ENCODE peak calls at places on chromosomes 16 and 17, in ten cellular contexts. F, I, X, V, A, E, U, W, M and L are unnamed samples.

GRCh38 chr16:27347930-27348685 is 34.3 kb downstream of the IL4R start:
- DNase-seq in F (no peak), I (no peak), X (no peak), V (no peak), A (no peak), E (no peak), U (no peak), W (no peak), M (no peak), L (peak; percentile 67)

GRCh38 chr17:32755045-32755805 is 121.7 kb downstream of the MYO1D start:
- DNase-seq in F (peak; percentile 83), I (no peak), X (peak; percentile 25), V (peak; percentile 80), A (peak; percentile 45), E (no peak), U (peak; percentile 18), W (peak; percentile 63), M (peak; percentile 90), L (no peak)

GRCh38 chr17:4586043-4586442 is 1.7 kb downstream of the SMTNL2 start:
- DNase-seq in F (no peak), I (no peak), X (no peak), V (no peak), A (no peak), E (no peak), U (no peak), W (no peak), M (no peak), L (no peak)

GRCh38 chr17:75509528-75510258 is 5.6 kb downstream of the CASKIN2 start:
- DNase-seq in F (no peak), I (no peak), X (no peak), V (no peak), A (no peak), E (no peak), U (no peak), W (no peak), M (no peak), L (no peak)

GRCh38 chr17:31449746-31450145 is 58.3 kb downstream of the RAB11FIP4 start:
- DNase-seq in F (no peak), I (no peak), X (no peak), V (no peak), A (no peak), E (no peak), U (no peak), W (no peak), M (no peak), L (no peak)

GRCh38 chr16:89796104-89796503 is 20.3 kb downstream of the FANCA start:
- DNase-seq in F (no peak), I (no peak), X (no peak), V (no peak), A (no peak), E (no peak), U (no peak), W (no peak), M (no peak), L (no peak)

GRCh38 chr17:290121-290521 is 62.5 kb downstream of the RPH3AL start:
- DNase-seq in F (no peak), I (no peak), X (no peak), V (no peak), A (no peak), E (no peak), U (no peak), W (no peak), M (no peak), L (peak; percentile 34)

GRCh38 chr17:50265690-50266306 is 8.5 kb upstream of the TMEM92 start:
- DNase-seq in F (no peak), I (no peak), X (peak; percentile 57), V (no peak), A (peak; percentile 11), E (no peak), U (no peak), W (no peak), M (no peak), L (no peak)

GRCh38 chr17:16980813-16981731 is 9.2 kb upstream of the TNFRSF13B start:
- DNase-seq in F (no peak), I (peak; percentile 82), X (peak; percentile 21), V (no peak), A (no peak), E (no peak), U (no peak), W (no peak), M (no peak), L (no peak)

GRCh38 chr16:66911801-66912200 is 6.9 kb downstream of the CDH16 start:
- DNase-seq in F (no peak), I (no peak), X (no peak), V (no peak), A (no peak), E (no peak), U (no peak), W (no peak), M (no peak), L (no peak)

GRCh38 chr16:58652741-58653140 is 23.1 kb upstream of the CNOT1 start:
- DNase-seq in F (peak; percentile 38), I (no peak), X (no peak), V (peak; percentile 40), A (peak; percentile 91), E (no peak), U (no peak), W (no peak), M (peak; percentile 67), L (no peak)

GRCh38 chr17:62093188-62094155 is 28.4 kb upstream of the MED13 start:
- DNase-seq in F (peak; percentile 58), I (no peak), X (peak; percentile 90), V (peak; percentile 71), A (no peak), E (peak; percentile 41), U (peak; percentile 47), W (no peak), M (peak; percentile 75), L (no peak)

GRCh38 chr16:2963611-2964415 is at the start of gene KREMEN2:
- DNase-seq in F (no peak), I (peak; percentile 88), X (peak; percentile 76), V (peak; percentile 45), A (peak; percentile 53), E (no peak), U (no peak), W (no peak), M (peak; percentile 24), L (no peak)